ENCODE peak calls at places on chromosomes 16 and 17, in ten cellular contexts. L is mucosa of descending colon, H is A549, E is Peyer's patch, T is HL-60, A is nephron progenitor cell, I is bronchial epithelial cell, Y is Calu3, G is mesothelial cell of epicardium, P is dorsolateral prefrontal cortex. K is an unnamed sample.
A peak's percentile ranks its signal among the peaks of the same experiment; 100 is the strongest.

GRCh38 chr17:80455328-80455710 is 21.1 kb downstream of the NPTX1 start:
- DNase-seq in L (no peak), E (no peak), T (no peak), Y (peak; percentile 56), G (no peak), H (no peak), I (no peak), P (no peak), A (peak; percentile 70), K (no peak)

GRCh38 chr16:2485811-2486507 is 11.0 kb downstream of the TBC1D24 start:
- DNase-seq in I (no peak), L (no peak), Y (no peak), E (no peak), P (no peak), G (no peak), T (no peak), H (no peak), A (no peak), K (no peak)

GRCh38 chr17:71649986-71650385 is 470.8 kb upstream of the SOX9 start:
- DNase-seq in I (peak; percentile 14), A (no peak), P (no peak), H (no peak), L (no peak), E (no peak), T (no peak), Y (no peak), G (no peak), K (no peak)

GRCh38 chr17:15442316-15443185 is 24.9 kb downstream of the CDRT4 start:
- DNase-seq in Y (no peak), P (peak; percentile 61), H (no peak), E (no peak), I (no peak), T (no peak), L (no peak), A (no peak), G (no peak), K (no peak)

GRCh38 chr16:54194008-54194731 is 92.4 kb downstream of the IRX3 start:
- DNase-seq in P (peak; percentile 66), I (peak; percentile 50), H (no peak), A (peak; percentile 34), T (no peak), G (no peak), L (peak; percentile 41), E (no peak), Y (no peak), K (no peak)

GRCh38 chr17:78865682-78866390 is 25.2 kb upstream of the USP36 start:
- DNase-seq in G (no peak), Y (peak; percentile 81), I (peak; percentile 61), P (peak; percentile 91), A (peak; percentile 86), T (peak; percentile 77), H (peak; percentile 83), L (peak; percentile 92), E (peak; percentile 91), K (peak; percentile 94)

GRCh38 chr17:44198721-44199552 is 747 bp downstream of the ATXN7L3 start:
- DNase-seq in H (peak; percentile 70), I (peak; percentile 29), G (peak; percentile 58), E (peak; percentile 79), A (peak; percentile 72), Y (peak; percentile 75), T (peak; percentile 44), L (peak; percentile 86), P (no peak), K (no peak)

GRCh38 chr17:60729854-60730253 is 52.2 kb downstream of the BCAS3 start:
- DNase-seq in T (no peak), I (no peak), H (peak; percentile 55), Y (peak; percentile 5), G (no peak), A (no peak), L (no peak), P (no peak), E (no peak), K (no peak)

GRCh38 chr17:77723909-77724875 is 234.3 kb upstream of the TNRC6C start:
- DNase-seq in H (no peak), A (no peak), P (no peak), E (no peak), Y (no peak), T (no peak), L (no peak), G (no peak), I (no peak), K (peak; percentile 76)

GRCh38 chr16:81739503-81739902 is 39.6 kb upstream of the PLCG2 start:
- DNase-seq in A (no peak), T (peak; percentile 61), E (no peak), H (no peak), I (no peak), L (no peak), Y (no peak), P (no peak), G (no peak), K (no peak)

GRCh38 chr16:47046726-47047602 is 73.5 kb upstream of the DNAJA2 start:
- DNase-seq in A (no peak), T (no peak), G (no peak), P (no peak), Y (no peak), E (no peak), I (no peak), H (no peak), L (no peak), K (no peak)

GRCh38 chr16:47052666-47053640 is 79.5 kb upstream of the DNAJA2 start:
- DNase-seq in E (no peak), A (no peak), I (no peak), G (no peak), H (no peak), T (no peak), Y (no peak), P (no peak), L (no peak), K (no peak)

GRCh38 chr16:47047804-47048203 is 74.3 kb upstream of the DNAJA2 start:
- DNase-seq in L (no peak), H (no peak), A (no peak), T (no peak), E (no peak), Y (no peak), G (no peak), I (no peak), P (no peak), K (no peak)

GRCh38 chr16:47051031-47051430 is 77.6 kb upstream of the DNAJA2 start:
- DNase-seq in P (no peak), E (no peak), A (no peak), T (no peak), G (no peak), H (no peak), I (no peak), Y (no peak), L (no peak), K (no peak)

GRCh38 chr16:47049901-47050583 is 76.6 kb upstream of the DNAJA2 start:
- DNase-seq in A (no peak), P (no peak), E (no peak), H (no peak), G (no peak), Y (no peak), T (no peak), I (no peak), L (no peak), K (no peak)
- TF ChIP-seq CTCF in A (no peak), P (no peak), E (no peak), H (no peak), G (no peak), Y (no peak), T (no peak), I (no peak), L (no peak), K (no peak)

DNA sequence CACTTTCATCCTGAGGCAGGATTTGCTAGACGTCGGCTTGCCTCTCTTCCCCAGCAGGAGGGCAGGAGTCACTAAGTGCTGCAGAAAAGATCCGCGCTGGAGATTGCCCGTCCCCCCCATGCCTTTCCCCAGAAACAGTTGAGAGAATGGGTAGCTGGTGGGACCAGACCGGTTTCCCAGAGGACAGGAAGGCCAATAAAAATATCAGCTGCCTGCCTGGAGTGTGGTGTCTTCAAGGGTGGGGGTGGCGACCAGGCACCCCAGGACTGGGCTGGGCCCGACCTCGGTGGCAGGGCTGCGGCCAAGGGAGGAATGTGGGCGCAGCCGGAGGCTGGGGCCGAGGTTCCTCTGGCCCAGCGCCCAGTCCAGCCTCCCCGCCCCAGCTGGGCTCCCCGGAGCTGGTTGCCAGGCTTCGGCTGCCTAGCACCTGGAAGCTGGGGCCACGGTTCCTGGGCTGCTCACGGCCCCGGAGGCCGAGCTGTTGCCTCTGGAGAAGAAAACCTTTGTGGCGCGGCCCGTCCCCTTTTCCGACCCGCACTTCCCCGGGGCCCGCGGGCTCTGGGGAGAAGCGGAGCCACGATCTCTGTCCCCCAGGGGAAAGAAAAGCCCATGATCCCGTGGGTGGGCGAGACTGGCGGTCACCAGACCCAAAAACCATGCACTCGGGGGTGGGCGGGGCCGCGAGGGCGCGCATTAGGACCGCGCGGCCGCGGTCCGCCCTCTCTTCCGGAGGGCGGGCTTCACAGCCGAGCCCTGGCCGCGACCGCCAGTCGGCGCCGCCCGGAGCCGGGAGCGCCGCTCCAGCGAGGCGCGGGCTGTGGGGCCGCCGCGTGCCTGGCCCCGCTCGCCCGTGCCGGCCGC is at the start of gene TRAF4:
- DNase-seq in I (peak; percentile 50), Y (peak; percentile 91), G (peak; percentile 72), A (peak; percentile 87), H (peak; percentile 93), T (peak; percentile 66), L (peak; percentile 92), E (peak; percentile 91), P (peak; percentile 68), K (peak; percentile 94)
- TF ChIP-seq CTCF in I (peak; percentile 21), Y (no peak), G (no peak), A (no peak), H (peak; percentile 41), T (no peak), L (no peak), E (no peak), P (no peak), K (peak; percentile 34)

DNA sequence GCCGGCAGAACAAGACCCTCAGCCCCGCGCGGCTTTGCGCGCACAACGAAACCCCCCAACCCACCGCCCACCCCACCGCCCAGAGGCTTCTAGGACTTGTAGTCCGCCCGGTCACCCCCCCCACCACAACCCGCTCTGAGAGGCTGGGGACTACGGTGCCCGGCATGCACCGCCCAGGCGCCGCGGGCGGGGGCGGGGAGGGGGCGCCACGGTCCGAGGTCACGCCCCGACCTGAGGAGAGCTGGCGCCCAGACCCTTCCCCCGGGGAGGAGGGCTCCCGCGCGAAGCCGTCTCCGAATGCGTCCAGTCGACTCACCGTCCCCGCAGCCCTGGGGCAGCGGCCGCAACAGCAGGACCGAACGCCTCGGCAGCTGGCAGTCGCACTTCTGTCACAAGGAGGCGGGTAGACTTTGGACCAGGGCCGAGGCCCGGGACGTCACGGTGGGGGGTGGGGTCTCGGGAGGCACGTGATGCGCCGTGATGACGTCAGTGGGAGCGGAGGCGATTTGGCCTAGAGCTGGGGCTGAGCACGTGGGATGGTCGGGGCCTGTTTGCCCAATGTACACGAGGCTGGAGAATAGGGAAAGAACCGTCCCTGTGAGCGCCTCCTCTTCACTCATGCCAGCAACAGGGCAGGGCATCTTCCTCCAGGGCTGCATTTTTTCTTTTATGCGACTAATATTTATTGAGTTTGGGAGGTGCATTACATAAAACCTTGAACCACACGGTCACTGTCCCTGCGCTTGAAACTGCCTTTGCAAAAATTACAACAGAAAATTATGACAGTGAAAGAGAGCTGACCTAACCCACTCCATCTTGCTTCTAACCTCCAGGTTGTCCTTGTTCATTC is at the start of gene CDIP1:
- DNase-seq in A (peak; percentile 89), G (peak; percentile 78), L (peak; percentile 98), T (peak; percentile 98), E (peak; percentile 99), H (peak; percentile 96), I (peak; percentile 81), Y (peak; percentile 94), P (peak; percentile 98), K (peak; percentile 98)
- TF ChIP-seq CTCF in A (no peak), G (no peak), L (no peak), T (no peak), E (no peak), H (no peak), I (peak; percentile 16), Y (no peak), P (no peak), K (peak; percentile 15)

GRCh38 chr16:62068747-62069146 is 32.5 kb upstream of the CDH8 start:
- DNase-seq in H (peak; percentile 24), P (no peak), G (no peak), L (no peak), A (no peak), E (no peak), I (no peak), T (no peak), Y (no peak), K (no peak)
- TF ChIP-seq CTCF in H (no peak), P (no peak), G (no peak), L (no peak), A (peak; percentile 25), E (no peak), I (no peak), T (peak; percentile 29), Y (peak; percentile 14), K (peak; percentile 29)